ENCODE peak calls at places on chromosome 1, in seven cellular contexts. R is amniotic stem cell; Q is Caco-2; H is endothelial cell; O is CD8-positive, alpha-beta T cell; B is CD8-positive, alpha-beta memory T cell; G is small intestine. Z is an unnamed sample.

GRCh38 chr1:53643061-53643880 is 95.7 kb downstream of the GLIS1 start:
- DNase-seq in R (no peak), G (no peak), Q (no peak), H (no peak), B (no peak), O (no peak), Z (no peak)

GRCh38 chr1:86933562-86934377 is 19.3 kb downstream of the HS2ST1 start:
- DNase-seq in H (no peak), G (peak; percentile 69), Q (peak; percentile 14), R (no peak), O (no peak), B (peak; percentile 10), Z (no peak)

GRCh38 chr1:228850141-228851100 is 115.1 kb downstream of the RHOU start:
- DNase-seq in B (no peak), O (no peak), H (no peak), Q (no peak), G (peak; percentile 61), R (no peak), Z (no peak)

GRCh38 chr1:206544562-206545257 is 37.4 kb downstream of the RASSF5 start:
- DNase-seq in O (peak; percentile 87), G (peak; percentile 60), Q (peak; percentile 89), B (peak; percentile 75), H (peak; percentile 83), R (no peak), Z (no peak)

GRCh38 chr1:205454903-205455335 is 926 bp downstream of the BLACAT1 start:
- DNase-seq in B (no peak), R (no peak), H (no peak), G (no peak), Q (no peak), O (no peak), Z (no peak)

GRCh38 chr1:155455588-155456195 is 106.9 kb downstream of the ASH1L start:
- DNase-seq in Q (no peak), G (no peak), R (no peak), B (no peak), O (no peak), H (no peak), Z (no peak)

GRCh38 chr1:34320081-34320480 is 143.4 kb downstream of the C1orf94 start:
- DNase-seq in B (no peak), Q (no peak), G (no peak), R (no peak), O (no peak), H (no peak), Z (no peak)

GRCh38 chr1:216929870-216930582 is 206.8 kb upstream of the ESRRG start:
- DNase-seq in O (no peak), G (no peak), H (no peak), B (no peak), Q (no peak), R (no peak), Z (no peak)

GRCh38 chr1:209768354-209768774 is 12.5 kb downstream of the TRAF3IP3 start:
- DNase-seq in R (no peak), B (peak; percentile 86), G (peak; percentile 66), H (no peak), O (peak; percentile 85), Q (no peak), Z (no peak)

GRCh38 chr1:5514519-5515183 is 477.6 kb downstream of the NPHP4 start:
- DNase-seq in G (peak; percentile 38), R (no peak), B (peak; percentile 55), Q (peak; percentile 79), H (peak; percentile 84), O (peak; percentile 75), Z (no peak)

GRCh38 chr1:23216771-23217420 is 406 bp downstream of the HTR1D start:
- DNase-seq in G (peak; percentile 40), Q (peak; percentile 63), H (peak; percentile 62), R (no peak), O (peak; percentile 28), B (peak; percentile 27), Z (no peak)

GRCh38 chr1:112431038-112431437 is 35.0 kb downstream of the CTTNBP2NL start:
- DNase-seq in H (no peak), O (no peak), Q (no peak), B (no peak), R (no peak), G (no peak), Z (no peak)

GRCh38 chr1:201570886-201571624 is 32.1 kb downstream of the NAV1 start:
- DNase-seq in R (no peak), G (no peak), B (no peak), O (no peak), Q (no peak), H (no peak), Z (no peak)

GRCh38 chr1:151705739-151706463 is 10.7 kb downstream of the CELF3 start:
- DNase-seq in O (no peak), Q (no peak), R (no peak), G (peak; percentile 64), B (no peak), H (no peak), Z (no peak)

GRCh38 chr1:22592919-22593790 is 29.9 kb downstream of the EPHA8 start:
- DNase-seq in Q (peak; percentile 40), H (no peak), O (no peak), R (no peak), B (no peak), G (peak; percentile 21), Z (no peak)